ENCODE peak calls at places on chromosomes 6 and 20, in four cellular contexts. X, Q, F and D are unnamed samples.

GRCh38 chr6:162538643-162539064 is 188.9 kb downstream of the PRKN start:
- DNase-seq in X (peak; percentile 93), Q (no peak), F (no peak), D (no peak)

GRCh38 chr6:25700841-25701240 is 48.8 kb downstream of the SCGN start:
- DNase-seq in Q (no peak), X (no peak), F (no peak), D (no peak)

GRCh38 chr6:126804255-126805064 is 314.0 kb upstream of the RSPO3 start:
- DNase-seq in X (peak; percentile 57), Q (no peak), F (peak; percentile 15), D (no peak)

GRCh38 chr20:36745234-36745926 is 510 bp downstream of the NDRG3 start:
- DNase-seq in F (no peak), X (peak; percentile 6), Q (no peak), D (no peak)

GRCh38 chr6:109238405-109238804 is 143.1 kb downstream of the CEP57L1 start:
- DNase-seq in F (no peak), X (no peak), Q (no peak), D (no peak)

GRCh38 chr6:21741221-21742109 is 147.9 kb downstream of the SOX4 start:
- DNase-seq in Q (no peak), X (no peak), F (no peak), D (no peak)

GRCh38 chr6:4401408-4402367 is 266.3 kb upstream of the ECI2 start:
- DNase-seq in Q (no peak), F (no peak), X (no peak), D (no peak)

GRCh38 chr6:95249176-95249575 is 328.2 kb upstream of the MANEA start:
- DNase-seq in Q (no peak), X (no peak), F (no peak), D (no peak)

GRCh38 chr20:18679020-18679419 is 91.2 kb downstream of the DTD1 start:
- DNase-seq in Q (no peak), F (no peak), X (peak; percentile 82), D (peak; percentile 21)

GRCh38 chr20:24034820-24035219 is 46.2 kb upstream of the GGTLC1 start:
- DNase-seq in X (peak; percentile 34), Q (no peak), F (no peak), D (no peak)

GRCh38 chr20:41894255-41894963 is 276.2 kb upstream of the CHD6 start:
- DNase-seq in Q (no peak), F (no peak), X (no peak), D (no peak)

GRCh38 chr6:42450314-42451145 is 1.2 kb downstream of the TRERF1 start:
- DNase-seq in F (no peak), Q (no peak), X (no peak), D (no peak)

GRCh38 chr6:36333889-36334288 is 2.8 kb downstream of the BNIP5 start:
- DNase-seq in F (no peak), Q (no peak), X (no peak), D (no peak)

GRCh38 chr6:111810321-111811235 is 62.7 kb downstream of the FYN start:
- DNase-seq in Q (no peak), X (peak; percentile 9), F (no peak), D (no peak)

GRCh38 chr6:108432143-108432542 is 128.6 kb upstream of the FOXO3 start:
- DNase-seq in X (no peak), F (no peak), Q (no peak), D (no peak)

GRCh38 chr20:45917790-45918141 is 5.8 kb upstream of the PLTP start:
- DNase-seq in F (no peak), X (no peak), Q (no peak), D (no peak)

GRCh38 chr20:61056627-61057312 is 195.3 kb upstream of the CDH4 start:
- DNase-seq in X (no peak), F (no peak), Q (no peak), D (no peak)